ENCODE peak calls at places on chromosomes 5 and 9, in ten cellular contexts. One of them, this sample, is unnamed.

GRCh38 chr5:543755-544674 is 19.8 kb upstream of the SLC9A3 start:
- DNase-seq in Peyer's patch: peak
- DNase-seq in NCI-H774: no peak
- DNase-seq in EH: no peak
- DNase-seq in HTR-8/SVneo: no peak
- DNase-seq in RPMI7951: no peak
- DNase-seq in ovary: no peak
- DNase-seq in hepatic stellate cell: no peak
- DNase-seq in NCI-H1105: no peak
- DNase-seq in mucosa of gallbladder: peak
- DNase-seq in this sample: no peak

GRCh38 chr9:79061766-79062165 is 510.0 kb upstream of the TLE4 start:
- DNase-seq in ovary: no peak
- DNase-seq in NCI-H774: no peak
- DNase-seq in EH: peak
- DNase-seq in RPMI7951: peak
- DNase-seq in hepatic stellate cell: no peak
- DNase-seq in Peyer's patch: no peak
- DNase-seq in HTR-8/SVneo: peak
- DNase-seq in mucosa of gallbladder: no peak
- DNase-seq in NCI-H1105: no peak
- DNase-seq in this sample: no peak

GRCh38 chr5:14286574-14287399 is 143.6 kb downstream of the TRIO start:
- DNase-seq in NCI-H1105: no peak
- DNase-seq in Peyer's patch: no peak
- DNase-seq in HTR-8/SVneo: no peak
- DNase-seq in hepatic stellate cell: no peak
- DNase-seq in EH: no peak
- DNase-seq in NCI-H774: no peak
- DNase-seq in RPMI7951: no peak
- DNase-seq in ovary: no peak
- DNase-seq in mucosa of gallbladder: no peak
- DNase-seq in this sample: no peak

GRCh38 chr9:127884427-127884911 is 7.0 kb upstream of the AK1 start:
- DNase-seq in Peyer's patch: no peak
- DNase-seq in NCI-H1105: peak
- DNase-seq in RPMI7951: no peak
- DNase-seq in HTR-8/SVneo: no peak
- DNase-seq in ovary: no peak
- DNase-seq in mucosa of gallbladder: peak
- DNase-seq in hepatic stellate cell: no peak
- DNase-seq in EH: peak
- DNase-seq in NCI-H774: no peak
- DNase-seq in this sample: no peak

GRCh38 chr5:17723876-17724275 is 89.6 kb downstream of the TAF11L14 start:
- DNase-seq in hepatic stellate cell: no peak
- DNase-seq in mucosa of gallbladder: no peak
- DNase-seq in NCI-H1105: no peak
- DNase-seq in RPMI7951: no peak
- DNase-seq in ovary: no peak
- DNase-seq in EH: no peak
- DNase-seq in HTR-8/SVneo: no peak
- DNase-seq in Peyer's patch: no peak
- DNase-seq in NCI-H774: no peak
- DNase-seq in this sample: no peak

GRCh38 chr5:11675198-11675597 is 229.0 kb downstream of the CTNND2 start:
- DNase-seq in ovary: no peak
- DNase-seq in Peyer's patch: no peak
- DNase-seq in hepatic stellate cell: no peak
- DNase-seq in RPMI7951: no peak
- DNase-seq in NCI-H774: no peak
- DNase-seq in mucosa of gallbladder: no peak
- DNase-seq in HTR-8/SVneo: no peak
- DNase-seq in EH: no peak
- DNase-seq in NCI-H1105: no peak
- DNase-seq in this sample: no peak

GRCh38 chr5:95838001-95838520 is 15.5 kb upstream of the GLRX start:
- DNase-seq in hepatic stellate cell: no peak
- DNase-seq in NCI-H1105: no peak
- DNase-seq in ovary: no peak
- DNase-seq in mucosa of gallbladder: no peak
- DNase-seq in Peyer's patch: no peak
- DNase-seq in RPMI7951: no peak
- DNase-seq in NCI-H774: no peak
- DNase-seq in HTR-8/SVneo: no peak
- DNase-seq in EH: no peak
- DNase-seq in this sample: no peak

GRCh38 chr9:133276001-133276884 is 1.2 kb upstream of the ABO start:
- DNase-seq in EH: no peak
- DNase-seq in RPMI7951: no peak
- DNase-seq in Peyer's patch: no peak
- DNase-seq in hepatic stellate cell: no peak
- DNase-seq in mucosa of gallbladder: no peak
- DNase-seq in HTR-8/SVneo: no peak
- DNase-seq in NCI-H774: no peak
- DNase-seq in ovary: no peak
- DNase-seq in NCI-H1105: no peak
- DNase-seq in this sample: no peak